ENCODE peak calls at places on chromosome 9, in six cellular contexts. One of them, this sample, is unnamed.

GRCh38 chr9:120985759-120986353 is 59.3 kb upstream of the TRAF1 start:
- DNase-seq in astrocyte of the spinal cord: peak; percentile 64
- DNase-seq in fibroblast of the aortic adventitia: peak; percentile 82
- DNase-seq in neural progenitor cell: peak; percentile 75
- DNase-seq in prostate gland: peak; percentile 58
- DNase-seq in A549: peak; percentile 25
- DNase-seq in this sample: no peak

GRCh38 chr9:3058409-3058808 is 214.5 kb upstream of the PUM3 start:
- DNase-seq in neural progenitor cell: no peak
- DNase-seq in fibroblast of the aortic adventitia: no peak
- DNase-seq in prostate gland: no peak
- DNase-seq in astrocyte of the spinal cord: no peak
- DNase-seq in A549: no peak
- DNase-seq in this sample: no peak

GRCh38 chr9:134844821-134845220 is 35.8 kb upstream of the FCN2 start:
- DNase-seq in neural progenitor cell: no peak
- DNase-seq in A549: no peak
- DNase-seq in fibroblast of the aortic adventitia: no peak
- DNase-seq in astrocyte of the spinal cord: no peak
- DNase-seq in prostate gland: no peak
- DNase-seq in this sample: no peak

GRCh38 chr9:35903049-35903448 is 3.0 kb upstream of the HRCT1 start:
- DNase-seq in fibroblast of the aortic adventitia: peak; percentile 72
- DNase-seq in prostate gland: peak; percentile 59
- DNase-seq in astrocyte of the spinal cord: peak; percentile 67
- DNase-seq in neural progenitor cell: peak; percentile 67
- DNase-seq in A549: peak; percentile 74
- DNase-seq in this sample: no peak

GRCh38 chr9:25716220-25716872 is 38.1 kb upstream of the TUSC1 start:
- DNase-seq in astrocyte of the spinal cord: peak; percentile 70
- DNase-seq in A549: peak; percentile 5
- DNase-seq in fibroblast of the aortic adventitia: peak; percentile 90
- DNase-seq in prostate gland: peak; percentile 79
- DNase-seq in neural progenitor cell: peak; percentile 67
- DNase-seq in this sample: peak; percentile 3

GRCh38 chr9:93667006-93667405 is 90.6 kb downstream of the PHF2 start:
- DNase-seq in neural progenitor cell: no peak
- DNase-seq in prostate gland: no peak
- DNase-seq in astrocyte of the spinal cord: no peak
- DNase-seq in fibroblast of the aortic adventitia: no peak
- DNase-seq in A549: no peak
- DNase-seq in this sample: no peak

GRCh38 chr9:134808393-134808792 is 72.2 kb upstream of the FCN2 start:
- DNase-seq in fibroblast of the aortic adventitia: no peak
- DNase-seq in prostate gland: no peak
- DNase-seq in astrocyte of the spinal cord: no peak
- DNase-seq in neural progenitor cell: no peak
- DNase-seq in A549: no peak
- DNase-seq in this sample: no peak

GRCh38 chr9:134375430-134376385 is 49.5 kb downstream of the RXRA start:
- DNase-seq in astrocyte of the spinal cord: peak; percentile 77
- DNase-seq in fibroblast of the aortic adventitia: peak; percentile 41
- DNase-seq in neural progenitor cell: peak; percentile 42
- DNase-seq in A549: no peak
- DNase-seq in prostate gland: peak; percentile 61
- DNase-seq in this sample: peak; percentile 48

GRCh38 chr9:4299006-4299795 is 667 bp downstream of the GLIS3 start:
- DNase-seq in neural progenitor cell: peak; percentile 75
- DNase-seq in astrocyte of the spinal cord: peak; percentile 63
- DNase-seq in A549: peak; percentile 35
- DNase-seq in fibroblast of the aortic adventitia: peak; percentile 57
- DNase-seq in prostate gland: peak; percentile 5
- DNase-seq in this sample: peak; percentile 61

GRCh38 chr9:19922476-19923118 is 133.8 kb upstream of the SLC24A2 start:
- DNase-seq in neural progenitor cell: peak; percentile 87
- DNase-seq in fibroblast of the aortic adventitia: peak; percentile 66
- DNase-seq in A549: peak; percentile 28
- DNase-seq in prostate gland: no peak
- DNase-seq in astrocyte of the spinal cord: peak; percentile 63
- DNase-seq in this sample: peak; percentile 28

GRCh38 chr9:136353088-136353487 is 10.5 kb downstream of the DNLZ start:
- DNase-seq in astrocyte of the spinal cord: no peak
- DNase-seq in prostate gland: no peak
- DNase-seq in A549: no peak
- DNase-seq in neural progenitor cell: no peak
- DNase-seq in fibroblast of the aortic adventitia: no peak
- DNase-seq in this sample: no peak

GRCh38 chr9:4836676-4837075 is 43.9 kb downstream of the RCL1 start:
- DNase-seq in astrocyte of the spinal cord: peak; percentile 62
- DNase-seq in neural progenitor cell: no peak
- DNase-seq in prostate gland: no peak
- DNase-seq in fibroblast of the aortic adventitia: no peak
- DNase-seq in A549: no peak
- DNase-seq in this sample: no peak

GRCh38 chr9:133710661-133711427 is 27.3 kb downstream of the SARDH start:
- DNase-seq in prostate gland: no peak
- DNase-seq in A549: no peak
- DNase-seq in fibroblast of the aortic adventitia: no peak
- DNase-seq in astrocyte of the spinal cord: no peak
- DNase-seq in neural progenitor cell: no peak
- DNase-seq in this sample: peak; percentile 4

GRCh38 chr9:128685636-128686489 is 3.2 kb upstream of the SET start:
- DNase-seq in A549: no peak
- DNase-seq in fibroblast of the aortic adventitia: no peak
- DNase-seq in neural progenitor cell: no peak
- DNase-seq in astrocyte of the spinal cord: no peak
- DNase-seq in prostate gland: no peak
- DNase-seq in this sample: no peak

GRCh38 chr9:16985559-16986348 is 115.3 kb upstream of the BNC2 start:
- DNase-seq in neural progenitor cell: no peak
- DNase-seq in astrocyte of the spinal cord: peak; percentile 85
- DNase-seq in A549: no peak
- DNase-seq in prostate gland: peak; percentile 6
- DNase-seq in fibroblast of the aortic adventitia: peak; percentile 87
- DNase-seq in this sample: no peak

GRCh38 chr9:72460342-72461312 is 60.8 kb upstream of the TMC1 start:
- DNase-seq in A549: peak; percentile 48
- DNase-seq in fibroblast of the aortic adventitia: no peak
- DNase-seq in prostate gland: no peak
- DNase-seq in astrocyte of the spinal cord: no peak
- DNase-seq in neural progenitor cell: no peak
- DNase-seq in this sample: no peak

GRCh38 chr9:21817176-21817575 is 14.7 kb downstream of the MTAP start:
- DNase-seq in neural progenitor cell: no peak
- DNase-seq in prostate gland: no peak
- DNase-seq in astrocyte of the spinal cord: no peak
- DNase-seq in A549: no peak
- DNase-seq in fibroblast of the aortic adventitia: peak; percentile 96
- DNase-seq in this sample: no peak

GRCh38 chr9:38001430-38001829 is 67.6 kb downstream of the SHB start:
- DNase-seq in A549: no peak
- DNase-seq in astrocyte of the spinal cord: no peak
- DNase-seq in fibroblast of the aortic adventitia: no peak
- DNase-seq in neural progenitor cell: no peak
- DNase-seq in prostate gland: no peak
- DNase-seq in this sample: no peak

GRCh38 chr9:123607479-123607878 is 251.5 kb downstream of the CRB2 start:
- DNase-seq in prostate gland: no peak
- DNase-seq in A549: no peak
- DNase-seq in neural progenitor cell: no peak
- DNase-seq in fibroblast of the aortic adventitia: no peak
- DNase-seq in astrocyte of the spinal cord: no peak
- DNase-seq in this sample: no peak

GRCh38 chr9:110880123-110880522 is 158.1 kb downstream of the LPAR1 start:
- DNase-seq in astrocyte of the spinal cord: peak; percentile 75
- DNase-seq in A549: no peak
- DNase-seq in neural progenitor cell: peak; percentile 35
- DNase-seq in fibroblast of the aortic adventitia: peak; percentile 88
- DNase-seq in prostate gland: no peak
- DNase-seq in this sample: peak; percentile 5

GRCh38 chr9:16328349-16328748 is 542.1 kb downstream of the BNC2 start:
- DNase-seq in astrocyte of the spinal cord: peak; percentile 46
- DNase-seq in prostate gland: no peak
- DNase-seq in neural progenitor cell: no peak
- DNase-seq in A549: no peak
- DNase-seq in fibroblast of the aortic adventitia: peak; percentile 48
- DNase-seq in this sample: no peak

GRCh38 chr9:16671591-16672137 is 198.8 kb downstream of the BNC2 start:
- DNase-seq in A549: no peak
- DNase-seq in prostate gland: no peak
- DNase-seq in astrocyte of the spinal cord: peak; percentile 94
- DNase-seq in neural progenitor cell: no peak
- DNase-seq in fibroblast of the aortic adventitia: peak; percentile 95
- DNase-seq in this sample: no peak

GRCh38 chr9:18229992-18230676 is 243.8 kb upstream of the ADAMTSL1 start:
- DNase-seq in astrocyte of the spinal cord: no peak
- DNase-seq in A549: no peak
- DNase-seq in prostate gland: no peak
- DNase-seq in fibroblast of the aortic adventitia: no peak
- DNase-seq in neural progenitor cell: no peak
- DNase-seq in this sample: no peak

GRCh38 chr9:134484479-134484878 is 157.1 kb upstream of the COL5A1 start:
- DNase-seq in fibroblast of the aortic adventitia: no peak
- DNase-seq in neural progenitor cell: no peak
- DNase-seq in prostate gland: no peak
- DNase-seq in astrocyte of the spinal cord: no peak
- DNase-seq in A549: no peak
- DNase-seq in this sample: no peak

GRCh38 chr9:96289392-96289791 is 12.6 kb downstream of the HSD17B3 start:
- DNase-seq in astrocyte of the spinal cord: no peak
- DNase-seq in neural progenitor cell: peak; percentile 43
- DNase-seq in fibroblast of the aortic adventitia: no peak
- DNase-seq in A549: no peak
- DNase-seq in prostate gland: no peak
- DNase-seq in this sample: no peak

GRCh38 chr9:129823163-129823933 is 588 bp downstream of the TOR1A start:
- DNase-seq in astrocyte of the spinal cord: peak; percentile 18
- DNase-seq in prostate gland: no peak
- DNase-seq in fibroblast of the aortic adventitia: peak; percentile 35
- DNase-seq in A549: peak; percentile 17
- DNase-seq in neural progenitor cell: peak; percentile 36
- DNase-seq in this sample: peak; percentile 37

GRCh38 chr9:69771775-69772418 is 12.1 kb upstream of the PTAR1 start:
- DNase-seq in prostate gland: no peak
- DNase-seq in fibroblast of the aortic adventitia: peak; percentile 85
- DNase-seq in A549: no peak
- DNase-seq in astrocyte of the spinal cord: peak; percentile 79
- DNase-seq in neural progenitor cell: no peak
- DNase-seq in this sample: no peak

GRCh38 chr9:73038089-73038509 is 85.2 kb upstream of the ALDH1A1 start:
- DNase-seq in prostate gland: no peak
- DNase-seq in neural progenitor cell: no peak
- DNase-seq in fibroblast of the aortic adventitia: no peak
- DNase-seq in astrocyte of the spinal cord: no peak
- DNase-seq in A549: no peak
- DNase-seq in this sample: no peak

GRCh38 chr9:110156902-110157301 is 51.1 kb downstream of the C9orf152 start:
- DNase-seq in astrocyte of the spinal cord: peak; percentile 83
- DNase-seq in neural progenitor cell: no peak
- DNase-seq in prostate gland: no peak
- DNase-seq in A549: no peak
- DNase-seq in fibroblast of the aortic adventitia: peak; percentile 79
- DNase-seq in this sample: no peak

GRCh38 chr9:78242041-78242440 is 6.2 kb downstream of the CEP78 start:
- DNase-seq in A549: no peak
- DNase-seq in fibroblast of the aortic adventitia: no peak
- DNase-seq in astrocyte of the spinal cord: no peak
- DNase-seq in prostate gland: no peak
- DNase-seq in neural progenitor cell: no peak
- DNase-seq in this sample: no peak

GRCh38 chr9:78238061-78239038 is 2.5 kb downstream of the CEP78 start:
- DNase-seq in A549: no peak
- DNase-seq in prostate gland: no peak
- DNase-seq in neural progenitor cell: peak; percentile 6
- DNase-seq in astrocyte of the spinal cord: no peak
- DNase-seq in fibroblast of the aortic adventitia: no peak
- DNase-seq in this sample: no peak

GRCh38 chr9:78235771-78236510 is at the start of gene CEP78:
- DNase-seq in neural progenitor cell: peak; percentile 97
- DNase-seq in fibroblast of the aortic adventitia: peak; percentile 90
- DNase-seq in astrocyte of the spinal cord: peak; percentile 95
- DNase-seq in A549: peak; percentile 94
- DNase-seq in prostate gland: peak; percentile 91
- DNase-seq in this sample: peak; percentile 91

GRCh38 chr9:78236511-78236950 is 656 bp downstream of the CEP78 start:
- DNase-seq in prostate gland: no peak
- DNase-seq in neural progenitor cell: peak; percentile 37
- DNase-seq in astrocyte of the spinal cord: no peak
- DNase-seq in A549: peak; percentile 40
- DNase-seq in fibroblast of the aortic adventitia: no peak
- DNase-seq in this sample: no peak

GRCh38 chr9:78239506-78239905 is 3.6 kb downstream of the CEP78 start:
- DNase-seq in neural progenitor cell: peak; percentile 40
- DNase-seq in astrocyte of the spinal cord: no peak
- DNase-seq in prostate gland: peak; percentile 38
- DNase-seq in A549: peak; percentile 25
- DNase-seq in fibroblast of the aortic adventitia: no peak
- DNase-seq in this sample: peak; percentile 27
- TF ChIP-seq CTCF in neural progenitor cell: peak; percentile 42
- TF ChIP-seq CTCF in astrocyte of the spinal cord: peak; percentile 28
- TF ChIP-seq CTCF in prostate gland: no peak
- TF ChIP-seq CTCF in A549: peak; percentile 11
- TF ChIP-seq CTCF in fibroblast of the aortic adventitia: peak; percentile 12
- TF ChIP-seq CTCF in this sample: peak; percentile 14

DNA sequence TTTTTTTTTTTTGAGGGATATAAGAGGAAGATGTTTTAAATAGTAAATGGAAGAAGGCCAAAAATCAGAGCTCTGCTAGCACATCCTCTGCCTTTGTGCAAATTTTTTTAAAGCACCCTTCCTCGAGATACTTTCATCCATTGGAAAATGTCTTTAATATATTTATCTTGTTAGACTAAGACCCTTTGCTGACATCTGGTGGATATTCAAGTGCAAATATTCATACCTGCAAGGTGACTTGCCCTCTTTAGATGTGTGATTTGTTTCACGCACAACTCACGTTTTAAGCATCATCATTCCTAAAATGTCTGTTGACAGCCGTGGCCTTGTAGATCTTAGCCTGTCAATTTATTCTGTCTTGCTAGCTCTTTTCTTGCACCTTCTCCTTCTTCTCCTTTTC is 258.5 kb downstream of the AGTPBP1 start:
- DNase-seq in fibroblast of the aortic adventitia: peak; percentile 2
- DNase-seq in astrocyte of the spinal cord: peak; percentile 4
- DNase-seq in prostate gland: no peak
- DNase-seq in neural progenitor cell: no peak
- DNase-seq in A549: no peak
- DNase-seq in this sample: no peak
- TF ChIP-seq CTCF in fibroblast of the aortic adventitia: no peak
- TF ChIP-seq CTCF in astrocyte of the spinal cord: no peak
- TF ChIP-seq CTCF in prostate gland: no peak
- TF ChIP-seq CTCF in neural progenitor cell: peak; percentile 9
- TF ChIP-seq CTCF in A549: no peak
- TF ChIP-seq CTCF in this sample: no peak

GRCh38 chr9:127562841-127563523 is 49.1 kb upstream of the STXBP1 start:
- DNase-seq in fibroblast of the aortic adventitia: peak; percentile 80
- DNase-seq in prostate gland: no peak
- DNase-seq in A549: peak; percentile 71
- DNase-seq in neural progenitor cell: no peak
- DNase-seq in astrocyte of the spinal cord: peak; percentile 79
- DNase-seq in this sample: no peak
- TF ChIP-seq CTCF in fibroblast of the aortic adventitia: peak; percentile 46
- TF ChIP-seq CTCF in prostate gland: no peak
- TF ChIP-seq CTCF in A549: no peak
- TF ChIP-seq CTCF in neural progenitor cell: no peak
- TF ChIP-seq CTCF in astrocyte of the spinal cord: peak; percentile 11
- TF ChIP-seq CTCF in this sample: no peak

GRCh38 chr9:119924736-119925135 is 555.5 kb upstream of the BRINP1 start:
- DNase-seq in prostate gland: no peak
- DNase-seq in fibroblast of the aortic adventitia: no peak
- DNase-seq in neural progenitor cell: no peak
- DNase-seq in astrocyte of the spinal cord: no peak
- DNase-seq in A549: no peak
- DNase-seq in this sample: no peak
- TF ChIP-seq CTCF in prostate gland: no peak
- TF ChIP-seq CTCF in fibroblast of the aortic adventitia: no peak
- TF ChIP-seq CTCF in neural progenitor cell: no peak
- TF ChIP-seq CTCF in astrocyte of the spinal cord: no peak
- TF ChIP-seq CTCF in A549: no peak
- TF ChIP-seq CTCF in this sample: no peak